ENCODE peak calls at places on chromosomes 7 and 10, in four cellular contexts. T, H, B and A are unnamed samples.

GRCh38 chr7:100726998-100727761 is 6.2 kb upstream of the ZAN start:
- DNase-seq in B (peak; percentile 44), H (peak; percentile 41), T (no peak), A (no peak)

GRCh38 chr7:155459133-155459866 is 1.4 kb downstream of the EN2 start:
- DNase-seq in B (no peak), H (no peak), T (no peak), A (no peak)

GRCh38 chr7:43869898-43870240 is 552 bp upstream of the MRPS24 start:
- DNase-seq in T (peak; percentile 34), H (peak; percentile 87), B (peak; percentile 90), A (no peak)

GRCh38 chr10:593901-594457 is 95.5 kb downstream of the DIP2C start:
- DNase-seq in H (no peak), B (no peak), T (peak; percentile 35), A (peak; percentile 59)

GRCh38 chr10:14247650-14248258 is 83.0 kb downstream of the FRMD4A start:
- DNase-seq in H (no peak), T (no peak), B (no peak), A (no peak)

GRCh38 chr10:32347363-32347735 is 391 bp upstream of the EPC1 start:
- DNase-seq in H (no peak), B (no peak), T (no peak), A (no peak)

GRCh38 chr7:20798081-20798693 is 11.5 kb upstream of the SP8 start:
- DNase-seq in T (peak; percentile 72), B (peak; percentile 53), H (peak; percentile 41), A (peak; percentile 50)

GRCh38 chr10:70227548-70228320 is 5.5 kb downstream of the PPA1 start:
- DNase-seq in B (no peak), H (peak; percentile 46), T (peak; percentile 55), A (peak; percentile 97)

GRCh38 chr7:106888204-106888603 is 23.1 kb downstream of the PIK3CG start:
- DNase-seq in H (no peak), B (no peak), T (no peak), A (no peak)

GRCh38 chr7:31440511-31440910 is 73.4 kb upstream of the ITPRID1 start:
- DNase-seq in T (no peak), H (no peak), B (no peak), A (no peak)

GRCh38 chr7:99563650-99564049 is 5.2 kb downstream of the ZNF655 start:
- DNase-seq in T (peak; percentile 15), B (peak; percentile 64), H (peak; percentile 73), A (no peak)

GRCh38 chr7:43536773-43537172 is 46.1 kb upstream of the STK17A start:
- DNase-seq in H (no peak), B (no peak), T (no peak), A (no peak)

GRCh38 chr10:111983970-111984525 is 199.5 kb downstream of the GPAM start:
- DNase-seq in B (no peak), T (no peak), H (no peak), A (no peak)

GRCh38 chr7:102916426-102916825 is 3.6 kb downstream of the LRRC17 start:
- DNase-seq in T (no peak), H (peak; percentile 85), B (no peak), A (no peak)

GRCh38 chr10:93991596-93992284 is 2.0 kb upstream of the PLCE1 start:
- DNase-seq in B (peak; percentile 82), T (peak; percentile 79), H (peak; percentile 79), A (peak; percentile 72)

GRCh38 chr7:104156842-104157277 is 51.0 kb downstream of the ORC5 start:
- DNase-seq in B (no peak), H (peak; percentile 61), T (peak; percentile 45), A (peak; percentile 10)

GRCh38 chr7:45601094-45601493 is 26.9 kb downstream of the ADCY1 start:
- DNase-seq in B (no peak), H (no peak), T (no peak), A (no peak)

GRCh38 chr10:91201213-91201996 is 19.1 kb upstream of the PCGF5 start:
- DNase-seq in H (no peak), B (no peak), T (no peak), A (no peak)

GRCh38 chr7:95590387-95591248 is 5.7 kb downstream of the PDK4 start:
- DNase-seq in H (no peak), T (no peak), B (no peak), A (no peak)

GRCh38 chr10:79202188-79203013 is 133.6 kb downstream of the ZMIZ1 start:
- DNase-seq in H (peak; percentile 89), B (peak; percentile 47), T (peak; percentile 61), A (no peak)

GRCh38 chr7:151993977-151994676 is 31.3 kb upstream of the GALNT11 start:
- DNase-seq in T (no peak), B (no peak), H (peak; percentile 7), A (no peak)

GRCh38 chr10:9081253-9081652 is 1026.8 kb downstream of the GATA3 start:
- DNase-seq in H (peak; percentile 12), T (no peak), B (no peak), A (no peak)

GRCh38 chr7:125386211-125386610 is 456.6 kb upstream of the POT1 start:
- DNase-seq in H (no peak), T (no peak), B (no peak), A (no peak)